ENCODE peak calls at places on chromosome 2, in seven cellular contexts. One of them, this sample, is unnamed.

GRCh38 chr2:102060792-102061191 is 69.0 kb downstream of the IL1R2 start:
- DNase-seq in H9: no peak
- DNase-seq in IMR-90: no peak
- DNase-seq in neuronal stem cell: no peak
- DNase-seq in H1: no peak
- DNase-seq in mesenchymal stem cell: no peak
- DNase-seq in trophoblast cell: no peak
- DNase-seq in this sample: no peak

GRCh38 chr2:237877576-237878307 is 18.3 kb downstream of the RAMP1 start:
- DNase-seq in H9: no peak
- DNase-seq in IMR-90: no peak
- DNase-seq in neuronal stem cell: no peak
- DNase-seq in H1: no peak
- DNase-seq in mesenchymal stem cell: no peak
- DNase-seq in trophoblast cell: no peak
- DNase-seq in this sample: no peak

GRCh38 chr2:30511122-30512083 is 64.4 kb downstream of the LCLAT1 start:
- DNase-seq in H9: no peak
- DNase-seq in IMR-90: peak; percentile 60
- DNase-seq in neuronal stem cell: no peak
- DNase-seq in H1: no peak
- DNase-seq in mesenchymal stem cell: peak; percentile 80
- DNase-seq in trophoblast cell: no peak
- DNase-seq in this sample: peak; percentile 29

GRCh38 chr2:156466739-156467405 is 30.7 kb downstream of the GPD2 start:
- DNase-seq in H9: no peak
- DNase-seq in IMR-90: peak; percentile 50
- DNase-seq in neuronal stem cell: no peak
- DNase-seq in H1: no peak
- DNase-seq in mesenchymal stem cell: no peak
- DNase-seq in trophoblast cell: no peak
- DNase-seq in this sample: peak; percentile 22

GRCh38 chr2:80489718-80490117 is 185.2 kb upstream of the LRRTM1 start:
- DNase-seq in H9: no peak
- DNase-seq in IMR-90: peak; percentile 57
- DNase-seq in neuronal stem cell: no peak
- DNase-seq in H1: no peak
- DNase-seq in mesenchymal stem cell: peak; percentile 39
- DNase-seq in trophoblast cell: no peak
- DNase-seq in this sample: no peak

GRCh38 chr2:48482774-48483173 is 47.2 kb upstream of the STON1 start:
- DNase-seq in H9: no peak
- DNase-seq in IMR-90: no peak
- DNase-seq in neuronal stem cell: no peak
- DNase-seq in H1: no peak
- DNase-seq in mesenchymal stem cell: no peak
- DNase-seq in trophoblast cell: no peak
- DNase-seq in this sample: no peak

GRCh38 chr2:144290276-144290675 is 229.6 kb downstream of the ZEB2 start:
- DNase-seq in H9: no peak
- DNase-seq in IMR-90: no peak
- DNase-seq in neuronal stem cell: no peak
- DNase-seq in H1: no peak
- DNase-seq in mesenchymal stem cell: no peak
- DNase-seq in trophoblast cell: no peak
- DNase-seq in this sample: peak; percentile 74

GRCh38 chr2:216354236-216354788 is 18.0 kb downstream of the MARCHF4 start:
- DNase-seq in H9: no peak
- DNase-seq in IMR-90: peak; percentile 61
- DNase-seq in neuronal stem cell: no peak
- DNase-seq in H1: no peak
- DNase-seq in mesenchymal stem cell: no peak
- DNase-seq in trophoblast cell: no peak
- DNase-seq in this sample: no peak

GRCh38 chr2:67840460-67841068 is 222.2 kb downstream of the C1D start:
- DNase-seq in H9: peak; percentile 74
- DNase-seq in IMR-90: peak; percentile 82
- DNase-seq in neuronal stem cell: peak; percentile 36
- DNase-seq in H1: peak; percentile 68
- DNase-seq in mesenchymal stem cell: peak; percentile 70
- DNase-seq in trophoblast cell: peak; percentile 56
- DNase-seq in this sample: peak; percentile 75

GRCh38 chr2:11155326-11156059 is at the start of gene SLC66A3:
- DNase-seq in H9: no peak
- DNase-seq in IMR-90: peak; percentile 87
- DNase-seq in neuronal stem cell: peak; percentile 91
- DNase-seq in H1: no peak
- DNase-seq in mesenchymal stem cell: peak; percentile 87
- DNase-seq in trophoblast cell: peak; percentile 77
- DNase-seq in this sample: peak; percentile 87

GRCh38 chr2:11667866-11668637 is 1.9 kb downstream of the NTSR2 start:
- DNase-seq in H9: no peak
- DNase-seq in IMR-90: no peak
- DNase-seq in neuronal stem cell: no peak
- DNase-seq in H1: no peak
- DNase-seq in mesenchymal stem cell: no peak
- DNase-seq in trophoblast cell: no peak
- DNase-seq in this sample: no peak

GRCh38 chr2:44351088-44351487 is 10.2 kb downstream of the PREPL start:
- DNase-seq in H9: no peak
- DNase-seq in IMR-90: peak; percentile 84
- DNase-seq in neuronal stem cell: no peak
- DNase-seq in H1: no peak
- DNase-seq in mesenchymal stem cell: peak; percentile 32
- DNase-seq in trophoblast cell: no peak
- DNase-seq in this sample: peak; percentile 17

GRCh38 chr2:29676886-29677453 is 244.4 kb downstream of the ALK start:
- DNase-seq in H9: no peak
- DNase-seq in IMR-90: no peak
- DNase-seq in neuronal stem cell: no peak
- DNase-seq in H1: no peak
- DNase-seq in mesenchymal stem cell: no peak
- DNase-seq in trophoblast cell: no peak
- DNase-seq in this sample: no peak

GRCh38 chr2:128324897-128325410 is 6.3 kb upstream of the HS6ST1 start:
- DNase-seq in H9: no peak
- DNase-seq in IMR-90: no peak
- DNase-seq in neuronal stem cell: no peak
- DNase-seq in H1: no peak
- DNase-seq in mesenchymal stem cell: no peak
- DNase-seq in trophoblast cell: no peak
- DNase-seq in this sample: no peak

GRCh38 chr2:38602136-38602731 is 494 bp downstream of the HNRNPLL start:
- DNase-seq in H9: peak; percentile 48
- DNase-seq in IMR-90: no peak
- DNase-seq in neuronal stem cell: peak; percentile 48
- DNase-seq in H1: peak; percentile 75
- DNase-seq in mesenchymal stem cell: no peak
- DNase-seq in trophoblast cell: peak; percentile 11
- DNase-seq in this sample: peak; percentile 54

GRCh38 chr2:178069551-178069950 is 3.0 kb downstream of the PDE11A start:
- DNase-seq in H9: no peak
- DNase-seq in IMR-90: no peak
- DNase-seq in neuronal stem cell: no peak
- DNase-seq in H1: no peak
- DNase-seq in mesenchymal stem cell: no peak
- DNase-seq in trophoblast cell: no peak
- DNase-seq in this sample: peak; percentile 13

GRCh38 chr2:16664052-16664731 is 1.4 kb downstream of the CYRIA start:
- DNase-seq in H9: peak; percentile 44
- DNase-seq in IMR-90: peak; percentile 92
- DNase-seq in neuronal stem cell: no peak
- DNase-seq in H1: no peak
- DNase-seq in mesenchymal stem cell: peak; percentile 96
- DNase-seq in trophoblast cell: peak; percentile 33
- DNase-seq in this sample: peak; percentile 75

GRCh38 chr2:126804347-126804746 is 94.3 kb upstream of the TEX51 start:
- DNase-seq in H9: peak; percentile 27
- DNase-seq in IMR-90: no peak
- DNase-seq in neuronal stem cell: no peak
- DNase-seq in H1: no peak
- DNase-seq in mesenchymal stem cell: no peak
- DNase-seq in trophoblast cell: no peak
- DNase-seq in this sample: no peak

GRCh38 chr2:88671786-88672427 is 19.6 kb upstream of the RPIA start:
- DNase-seq in H9: peak; percentile 36
- DNase-seq in IMR-90: peak; percentile 70
- DNase-seq in neuronal stem cell: peak; percentile 27
- DNase-seq in H1: peak; percentile 45
- DNase-seq in mesenchymal stem cell: peak; percentile 67
- DNase-seq in trophoblast cell: peak; percentile 48
- DNase-seq in this sample: peak; percentile 56

GRCh38 chr2:181523756-181524155 is 66.6 kb downstream of the ITGA4 start:
- DNase-seq in H9: no peak
- DNase-seq in IMR-90: no peak
- DNase-seq in neuronal stem cell: no peak
- DNase-seq in H1: no peak
- DNase-seq in mesenchymal stem cell: no peak
- DNase-seq in trophoblast cell: no peak
- DNase-seq in this sample: no peak

GRCh38 chr2:23502096-23502495 is 117.1 kb downstream of the KLHL29 start:
- DNase-seq in H9: no peak
- DNase-seq in IMR-90: no peak
- DNase-seq in neuronal stem cell: no peak
- DNase-seq in H1: no peak
- DNase-seq in mesenchymal stem cell: no peak
- DNase-seq in trophoblast cell: no peak
- DNase-seq in this sample: no peak

GRCh38 chr2:1862881-1863280 is 118.6 kb upstream of the PXDN start:
- DNase-seq in H9: no peak
- DNase-seq in IMR-90: no peak
- DNase-seq in neuronal stem cell: no peak
- DNase-seq in H1: no peak
- DNase-seq in mesenchymal stem cell: no peak
- DNase-seq in trophoblast cell: no peak
- DNase-seq in this sample: no peak

GRCh38 chr2:1863386-1863785 is 119.1 kb upstream of the PXDN start:
- DNase-seq in H9: no peak
- DNase-seq in IMR-90: no peak
- DNase-seq in neuronal stem cell: no peak
- DNase-seq in H1: no peak
- DNase-seq in mesenchymal stem cell: no peak
- DNase-seq in trophoblast cell: no peak
- DNase-seq in this sample: no peak

GRCh38 chr2:1859671-1860450 is 115.5 kb upstream of the PXDN start:
- DNase-seq in H9: no peak
- DNase-seq in IMR-90: no peak
- DNase-seq in neuronal stem cell: no peak
- DNase-seq in H1: no peak
- DNase-seq in mesenchymal stem cell: no peak
- DNase-seq in trophoblast cell: no peak
- DNase-seq in this sample: no peak

GRCh38 chr2:1858733-1859132 is 114.4 kb upstream of the PXDN start:
- DNase-seq in H9: no peak
- DNase-seq in IMR-90: no peak
- DNase-seq in neuronal stem cell: no peak
- DNase-seq in H1: no peak
- DNase-seq in mesenchymal stem cell: no peak
- DNase-seq in trophoblast cell: no peak
- DNase-seq in this sample: no peak

GRCh38 chr2:1860931-1861330 is 116.6 kb upstream of the PXDN start:
- DNase-seq in H9: no peak
- DNase-seq in IMR-90: no peak
- DNase-seq in neuronal stem cell: no peak
- DNase-seq in H1: no peak
- DNase-seq in mesenchymal stem cell: no peak
- DNase-seq in trophoblast cell: no peak
- DNase-seq in this sample: no peak
- H3K23ac ChIP-seq in H9: no peak overlapping the region
- H3K23ac ChIP-seq in IMR-90: no peak overlapping the region
- H3K23ac ChIP-seq in neuronal stem cell: no peak overlapping the region
- H3K23ac ChIP-seq in H1: no peak overlapping the region
- H3K23ac ChIP-seq in mesenchymal stem cell: no peak overlapping the region
- H3K23ac ChIP-seq in trophoblast cell: no peak overlapping the region
- H3K23ac ChIP-seq in this sample: no peak overlapping the region

GRCh38 chr2:64140665-64141064 is 3.6 kb downstream of the PELI1 start:
- DNase-seq in H9: no peak
- DNase-seq in IMR-90: no peak
- DNase-seq in neuronal stem cell: no peak
- DNase-seq in H1: no peak
- DNase-seq in mesenchymal stem cell: no peak
- DNase-seq in trophoblast cell: no peak
- DNase-seq in this sample: no peak

GRCh38 chr2:64142817-64143153 is 1.4 kb downstream of the PELI1 start:
- DNase-seq in H9: no peak
- DNase-seq in IMR-90: peak; percentile 4
- DNase-seq in neuronal stem cell: no peak
- DNase-seq in H1: no peak
- DNase-seq in mesenchymal stem cell: no peak
- DNase-seq in trophoblast cell: no peak
- DNase-seq in this sample: no peak

GRCh38 chr2:64143154-64144056 is 815 bp downstream of the PELI1 start:
- DNase-seq in H9: peak; percentile 43
- DNase-seq in IMR-90: peak; percentile 34
- DNase-seq in neuronal stem cell: peak; percentile 62
- DNase-seq in H1: peak; percentile 66
- DNase-seq in mesenchymal stem cell: peak; percentile 49
- DNase-seq in trophoblast cell: peak; percentile 20
- DNase-seq in this sample: peak; percentile 52

GRCh38 chr2:64144057-64145013 is at the start of gene PELI1:
- DNase-seq in H9: peak; percentile 100
- DNase-seq in IMR-90: peak; percentile 95
- DNase-seq in neuronal stem cell: peak; percentile 97
- DNase-seq in H1: peak; percentile 98
- DNase-seq in mesenchymal stem cell: peak; percentile 98
- DNase-seq in trophoblast cell: peak; percentile 96
- DNase-seq in this sample: peak; percentile 100

GRCh38 chr2:64141711-64142405 is 2.4 kb downstream of the PELI1 start:
- DNase-seq in H9: no peak
- DNase-seq in IMR-90: peak; percentile 28
- DNase-seq in neuronal stem cell: no peak
- DNase-seq in H1: no peak
- DNase-seq in mesenchymal stem cell: peak; percentile 32
- DNase-seq in trophoblast cell: no peak
- DNase-seq in this sample: peak; percentile 27
- H3K23ac ChIP-seq in H9: no peak overlapping the region
- H3K23ac ChIP-seq in IMR-90: peak overlapping the region; percentile 13
- H3K23ac ChIP-seq in neuronal stem cell: no peak overlapping the region
- H3K23ac ChIP-seq in H1: no peak overlapping the region
- H3K23ac ChIP-seq in mesenchymal stem cell: no peak overlapping the region
- H3K23ac ChIP-seq in trophoblast cell: no peak overlapping the region
- H3K23ac ChIP-seq in this sample: no peak overlapping the region

GRCh38 chr2:182972548-182972942 is 65.7 kb downstream of the NCKAP1 start:
- DNase-seq in H9: no peak
- DNase-seq in IMR-90: no peak
- DNase-seq in neuronal stem cell: no peak
- DNase-seq in H1: no peak
- DNase-seq in mesenchymal stem cell: no peak
- DNase-seq in trophoblast cell: no peak
- DNase-seq in this sample: no peak
- H3K23ac ChIP-seq in H9: no peak overlapping the region
- H3K23ac ChIP-seq in IMR-90: no peak overlapping the region
- H3K23ac ChIP-seq in neuronal stem cell: no peak overlapping the region
- H3K23ac ChIP-seq in H1: no peak overlapping the region
- H3K23ac ChIP-seq in mesenchymal stem cell: no peak overlapping the region
- H3K23ac ChIP-seq in trophoblast cell: no peak overlapping the region
- H3K23ac ChIP-seq in this sample: no peak overlapping the region

DNA sequence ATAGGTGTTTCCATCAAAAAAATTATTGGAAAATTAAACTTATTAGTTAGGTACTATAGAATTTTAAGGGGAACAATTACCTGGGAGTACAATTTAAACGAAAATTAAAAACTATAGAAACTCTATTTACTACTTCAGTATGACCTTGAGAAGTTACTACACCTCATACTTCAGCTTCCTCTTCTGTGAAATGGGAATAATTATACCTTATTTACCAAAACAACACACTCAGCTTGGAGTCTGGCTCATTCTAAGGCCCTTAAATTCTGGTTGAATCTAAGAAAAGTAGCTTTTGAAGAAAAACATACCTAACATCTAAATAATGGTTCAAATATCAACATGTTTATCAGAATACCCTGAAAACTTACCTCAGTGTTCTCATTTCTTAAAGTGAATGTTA is 2.7 kb downstream of the NABP1 start:
- DNase-seq in H9: no peak
- DNase-seq in IMR-90: no peak
- DNase-seq in neuronal stem cell: no peak
- DNase-seq in H1: no peak
- DNase-seq in mesenchymal stem cell: no peak
- DNase-seq in trophoblast cell: no peak
- DNase-seq in this sample: no peak
- H3K23ac ChIP-seq in H9: no peak overlapping the region
- H3K23ac ChIP-seq in IMR-90: peak overlapping the region; percentile 78
- H3K23ac ChIP-seq in neuronal stem cell: no peak overlapping the region
- H3K23ac ChIP-seq in H1: no peak overlapping the region
- H3K23ac ChIP-seq in mesenchymal stem cell: no peak overlapping the region
- H3K23ac ChIP-seq in trophoblast cell: no peak overlapping the region
- H3K23ac ChIP-seq in this sample: no peak overlapping the region

This sample was measured in mesendoderm.